ENCODE peak calls at places on chromosome 12, in seven cellular contexts. X is H9, O is neuronal stem cell, Y is IMR-90, S is mesendoderm, J is mesenchymal stem cell, A is H1. Z is an unnamed sample.

GRCh38 chr12:6340745-6341438 is 984 bp downstream of the TNFRSF1A start:
- DNase-seq in X (no peak), O (no peak), Y (no peak), S (no peak), J (peak), A (no peak), Z (peak)

GRCh38 chr12:6970096-6970527 is 352 bp downstream of the PHB2 start:
- DNase-seq in X (no peak), O (no peak), Y (no peak), S (peak), J (no peak), A (no peak), Z (peak)

GRCh38 chr12:18259906-18260682 is 1.2 kb upstream of the PIK3C2G start:
- DNase-seq in X (no peak), O (no peak), Y (no peak), S (no peak), J (no peak), A (no peak), Z (no peak)

GRCh38 chr12:130796985-130797686 is 41.9 kb downstream of the STX2 start:
- DNase-seq in X (no peak), O (no peak), Y (no peak), S (no peak), J (no peak), A (no peak), Z (peak)

GRCh38 chr12:117986705-117987469 is 18.1 kb upstream of the KSR2 start:
- DNase-seq in X (no peak), O (no peak), Y (peak), S (no peak), J (no peak), A (no peak), Z (no peak)

GRCh38 chr12:88820012-88820411 is 239.7 kb upstream of the KITLG start:
- DNase-seq in X (no peak), O (no peak), Y (no peak), S (no peak), J (no peak), A (no peak), Z (no peak)

GRCh38 chr12:93838180-93838579 is 161.0 kb downstream of the CRADD start:
- DNase-seq in X (no peak), O (no peak), Y (no peak), S (no peak), J (no peak), A (no peak), Z (no peak)

GRCh38 chr12:95653761-95654546 is 102.7 kb upstream of the USP44 start:
- DNase-seq in X (no peak), O (peak), Y (peak), S (no peak), J (peak), A (no peak), Z (peak)

GRCh38 chr12:99984271-99985128 is at the start of gene ANKS1B:
- DNase-seq in X (peak), O (peak), Y (peak), S (peak), J (peak), A (peak), Z (peak)

GRCh38 chr12:14874882-14875281 is 10.8 kb downstream of the MGP start:
- DNase-seq in X (no peak), O (no peak), Y (peak), S (no peak), J (no peak), A (no peak), Z (no peak)

GRCh38 chr12:11814362-11814761 is 164.9 kb downstream of the ETV6 start:
- DNase-seq in X (no peak), O (no peak), Y (peak), S (peak), J (peak), A (no peak), Z (no peak)

GRCh38 chr12:100959481-100959880 is 164.9 kb downstream of the ANO4 start:
- DNase-seq in X (no peak), O (no peak), Y (peak), S (peak), J (peak), A (no peak), Z (no peak)

GRCh38 chr12:69502342-69503081 is 32.3 kb downstream of the FRS2 start:
- DNase-seq in X (no peak), O (no peak), Y (no peak), S (no peak), J (no peak), A (no peak), Z (peak)

DNA sequence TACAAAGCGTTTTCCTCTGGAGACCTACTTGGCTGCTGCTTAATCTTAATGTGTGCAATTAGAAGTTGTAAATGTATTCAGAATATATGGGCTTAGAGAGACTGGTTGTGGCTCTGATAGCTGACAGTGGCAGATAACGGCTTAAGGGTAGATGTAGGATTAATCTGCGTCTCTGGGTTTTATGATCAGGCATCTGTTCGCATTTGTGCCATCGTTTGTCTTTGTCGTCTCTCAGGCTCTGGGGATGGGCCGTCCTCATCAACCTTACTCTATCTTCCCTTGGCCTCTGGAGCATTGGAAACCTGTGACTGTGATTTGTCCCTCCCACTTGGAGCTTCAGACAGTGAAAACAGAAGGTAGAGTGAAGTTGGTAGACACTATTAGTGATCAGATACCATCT is 65.6 kb downstream of the GLT1D1 start:
- DNase-seq in X (no peak), O (no peak), Y (no peak), S (peak), J (no peak), A (no peak), Z (no peak)
- H4K8ac ChIP-seq in X (no peak), O (no peak), Y (no peak), S (no peak), J (no peak), A (no peak), Z (no peak)

GRCh38 chr12:132622437-132623071 is 4.0 kb downstream of the P2RX2 start:
- DNase-seq in X (no peak), O (no peak), Y (peak), S (peak), J (peak), A (no peak), Z (peak)
- H4K8ac ChIP-seq in X (no peak), O (no peak), Y (no peak), S (no peak), J (no peak), A (no peak), Z (no peak)

GRCh38 chr12:108773798-108774788 is 42.8 kb upstream of the CORO1C start:
- DNase-seq in X (peak), O (no peak), Y (peak), S (peak), J (peak), A (no peak), Z (peak)
- H4K8ac ChIP-seq in X (no peak), O (no peak), Y (no peak), S (no peak), J (peak), A (no peak), Z (no peak)

GRCh38 chr12:56616244-56616643 is 13.9 kb downstream of the BAZ2A start:
- DNase-seq in X (no peak), O (no peak), Y (no peak), S (no peak), J (no peak), A (no peak), Z (no peak)

GRCh38 chr12:56616924-56617323 is 13.2 kb downstream of the BAZ2A start:
- DNase-seq in X (no peak), O (no peak), Y (no peak), S (no peak), J (no peak), A (no peak), Z (no peak)

DNA sequence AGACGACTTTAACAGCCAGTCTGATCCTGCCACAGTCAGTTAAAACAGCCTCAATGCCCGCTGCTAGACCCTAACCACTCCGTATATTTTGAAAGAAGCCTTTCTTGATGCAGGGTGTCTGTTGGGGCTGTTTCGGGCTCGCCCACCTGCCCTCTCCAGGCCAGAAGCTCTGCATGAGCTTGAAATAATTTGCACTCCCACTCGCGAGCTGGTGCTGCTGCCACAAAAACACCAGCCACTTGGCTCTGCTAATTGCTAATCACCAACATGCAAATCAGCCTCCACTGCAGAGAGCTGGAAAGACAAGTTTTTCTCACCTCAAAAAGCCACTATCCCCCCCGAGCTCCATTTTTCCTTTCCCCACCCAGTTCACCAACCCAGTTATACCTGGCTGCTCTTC is 15.5 kb downstream of the BAZ2A start:
- DNase-seq in X (no peak), O (no peak), Y (no peak), S (no peak), J (no peak), A (no peak), Z (no peak)
- H4K8ac ChIP-seq in X (no peak), O (no peak), Y (no peak), S (no peak), J (no peak), A (no peak), Z (no peak)

GRCh38 chr12:52518574-52519469 is 1.4 kb downstream of the KRT5 start:
- DNase-seq in X (no peak), O (no peak), Y (no peak), S (no peak), J (no peak), A (no peak), Z (no peak)
- H4K8ac ChIP-seq in X (no peak), O (no peak), Y (no peak), S (no peak), J (no peak), A (no peak), Z (no peak)

DNA sequence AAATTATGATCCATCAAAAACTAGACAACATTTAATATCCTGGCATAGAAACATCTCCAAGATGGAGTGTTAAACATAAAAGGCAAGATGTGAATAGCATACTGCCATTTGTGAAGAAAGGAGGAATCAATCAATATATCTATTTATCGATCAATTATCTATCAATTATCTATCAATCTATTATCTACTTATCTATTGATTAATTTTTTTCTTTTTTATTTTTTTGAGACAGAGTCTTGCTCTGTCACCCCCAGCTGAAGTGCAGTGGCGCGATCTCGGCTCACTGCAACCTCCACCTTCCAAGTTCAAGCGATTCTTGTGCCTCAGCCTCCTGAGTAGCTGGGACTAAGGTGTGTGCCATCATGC is 117.0 kb upstream of the RFLNA start:
- DNase-seq in X (no peak), O (no peak), Y (no peak), S (no peak), J (no peak), A (no peak), Z (no peak)
- H4K8ac ChIP-seq in X (no peak), O (no peak), Y (no peak), S (no peak), J (no peak), A (no peak), Z (no peak)

DNA sequence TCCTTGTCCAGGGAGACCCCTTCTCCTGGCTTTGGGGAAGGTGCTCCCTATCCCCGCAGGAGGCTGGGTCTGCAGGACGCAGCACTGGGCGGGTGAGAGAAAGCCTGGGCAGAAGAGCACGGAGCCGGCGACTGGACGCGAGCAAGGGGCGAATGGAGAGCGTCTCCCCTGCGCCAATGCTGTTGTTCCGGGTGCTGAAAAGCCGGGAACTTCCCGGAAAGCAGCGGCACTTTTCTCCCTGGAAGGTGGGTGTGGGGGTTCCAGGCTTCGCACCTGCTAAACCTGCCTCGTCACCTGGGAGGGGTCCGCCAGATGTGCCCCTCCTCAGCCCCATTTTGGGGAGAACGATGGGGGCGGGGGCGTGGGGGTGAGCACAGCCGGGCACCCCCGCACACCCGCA is 417.1 kb upstream of the TMTC1 start:
- DNase-seq in X (peak), O (no peak), Y (no peak), S (peak), J (peak), A (no peak), Z (no peak)
- H4K8ac ChIP-seq in X (no peak), O (no peak), Y (no peak), S (no peak), J (no peak), A (no peak), Z (no peak)

DNA sequence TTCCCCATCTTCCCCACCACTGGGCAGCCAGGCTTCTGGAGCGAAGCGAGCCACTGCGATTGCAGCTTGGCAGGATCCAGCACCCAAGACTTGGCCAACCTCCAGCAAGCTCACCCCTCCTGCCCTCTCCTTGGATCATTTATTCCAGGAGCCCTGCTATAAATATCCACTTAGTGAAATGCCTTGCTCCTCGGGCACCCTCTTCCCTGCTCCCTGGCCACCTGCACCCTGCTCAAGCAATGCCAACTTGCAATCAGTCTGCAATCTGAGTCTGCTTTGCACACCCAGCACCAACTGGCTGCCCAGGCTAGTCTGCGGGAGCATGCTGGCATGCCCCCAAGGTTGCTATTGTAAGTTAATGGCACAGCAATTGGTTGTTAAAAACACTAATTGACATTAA is 666.0 kb downstream of the MED13L start:
- DNase-seq in X (no peak), O (no peak), Y (no peak), S (no peak), J (no peak), A (no peak), Z (no peak)
- H4K8ac ChIP-seq in X (no peak), O (no peak), Y (no peak), S (no peak), J (no peak), A (no peak), Z (no peak)

DNA sequence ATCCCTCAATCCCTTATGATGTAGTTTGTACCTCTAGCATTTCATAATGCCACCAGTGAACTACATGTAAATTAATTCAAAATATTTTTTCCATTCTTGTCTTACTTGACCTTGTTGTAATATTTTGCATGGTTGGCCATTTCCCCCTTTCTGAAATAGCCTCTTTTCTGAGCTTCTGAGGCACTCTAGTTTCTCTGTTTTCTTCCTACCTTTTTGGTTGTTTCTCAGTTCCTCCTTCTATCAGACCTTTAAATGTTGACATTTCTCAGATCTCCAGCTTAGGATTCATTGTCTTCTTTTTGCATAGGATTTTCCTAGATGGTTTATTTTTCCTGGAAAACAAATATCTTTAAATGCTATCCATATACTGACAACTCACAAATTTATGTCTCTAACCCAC is 9.8 kb upstream of the RMST start:
- DNase-seq in X (no peak), O (no peak), Y (no peak), S (no peak), J (no peak), A (no peak), Z (no peak)
- H4K8ac ChIP-seq in X (no peak), O (no peak), Y (no peak), S (no peak), J (no peak), A (no peak), Z (no peak)

Z was measured in trophoblast cell.